ENCODE peak calls at places on chromosomes 2 and 18, in nine cellular contexts. One of them, this sample, is unnamed.

GRCh38 chr18:12657849-12658829 is at the start of gene SPIRE1:
- DNase-seq in transverse colon: peak
- DNase-seq in A549: peak
- DNase-seq in lower lobe of right lung: peak
- DNase-seq in mucosa of descending colon: peak
- DNase-seq in colonic mucosa: peak
- DNase-seq in astrocyte of the spinal cord: peak
- DNase-seq in choroid plexus epithelial cell: peak
- DNase-seq in MM.1S: peak
- DNase-seq in this sample: no peak

GRCh38 chr2:20188851-20189250 is 36.1 kb downstream of the SDC1 start:
- DNase-seq in mucosa of descending colon: no peak
- DNase-seq in transverse colon: no peak
- DNase-seq in MM.1S: no peak
- DNase-seq in lower lobe of right lung: no peak
- DNase-seq in colonic mucosa: no peak
- DNase-seq in choroid plexus epithelial cell: no peak
- DNase-seq in astrocyte of the spinal cord: no peak
- DNase-seq in A549: no peak
- DNase-seq in this sample: no peak

GRCh38 chr2:190458352-190459107 is 50.4 kb downstream of the MFSD6 start:
- DNase-seq in lower lobe of right lung: no peak
- DNase-seq in A549: no peak
- DNase-seq in MM.1S: no peak
- DNase-seq in transverse colon: no peak
- DNase-seq in astrocyte of the spinal cord: no peak
- DNase-seq in colonic mucosa: no peak
- DNase-seq in choroid plexus epithelial cell: no peak
- DNase-seq in mucosa of descending colon: no peak
- DNase-seq in this sample: no peak

GRCh38 chr18:11972371-11973174 is 8.7 kb upstream of the IMPA2 start:
- DNase-seq in colonic mucosa: no peak
- DNase-seq in transverse colon: no peak
- DNase-seq in MM.1S: no peak
- DNase-seq in A549: no peak
- DNase-seq in choroid plexus epithelial cell: no peak
- DNase-seq in mucosa of descending colon: no peak
- DNase-seq in astrocyte of the spinal cord: no peak
- DNase-seq in lower lobe of right lung: no peak
- DNase-seq in this sample: no peak

GRCh38 chr2:51812138-51812866 is 780.4 kb upstream of the NRXN1 start:
- DNase-seq in MM.1S: no peak
- DNase-seq in A549: no peak
- DNase-seq in choroid plexus epithelial cell: peak
- DNase-seq in transverse colon: no peak
- DNase-seq in mucosa of descending colon: no peak
- DNase-seq in lower lobe of right lung: no peak
- DNase-seq in colonic mucosa: no peak
- DNase-seq in astrocyte of the spinal cord: peak
- DNase-seq in this sample: no peak

GRCh38 chr2:33342705-33343104 is 133.7 kb upstream of the RASGRP3 start:
- DNase-seq in mucosa of descending colon: no peak
- DNase-seq in lower lobe of right lung: no peak
- DNase-seq in transverse colon: no peak
- DNase-seq in choroid plexus epithelial cell: no peak
- DNase-seq in astrocyte of the spinal cord: no peak
- DNase-seq in A549: no peak
- DNase-seq in MM.1S: no peak
- DNase-seq in colonic mucosa: no peak
- DNase-seq in this sample: no peak

GRCh38 chr2:165810418-165810817 is 16.4 kb upstream of the GALNT3 start:
- DNase-seq in mucosa of descending colon: no peak
- DNase-seq in choroid plexus epithelial cell: no peak
- DNase-seq in MM.1S: no peak
- DNase-seq in transverse colon: no peak
- DNase-seq in A549: no peak
- DNase-seq in lower lobe of right lung: no peak
- DNase-seq in colonic mucosa: no peak
- DNase-seq in astrocyte of the spinal cord: no peak
- DNase-seq in this sample: no peak

GRCh38 chr2:233498126-233498525 is 68.5 kb downstream of the USP40 start:
- DNase-seq in lower lobe of right lung: no peak
- DNase-seq in transverse colon: no peak
- DNase-seq in astrocyte of the spinal cord: no peak
- DNase-seq in MM.1S: no peak
- DNase-seq in A549: no peak
- DNase-seq in mucosa of descending colon: no peak
- DNase-seq in colonic mucosa: no peak
- DNase-seq in choroid plexus epithelial cell: no peak
- DNase-seq in this sample: no peak

GRCh38 chr2:169961911-169962310 is 134.7 kb downstream of the UBR3 start:
- DNase-seq in colonic mucosa: no peak
- DNase-seq in choroid plexus epithelial cell: peak
- DNase-seq in A549: no peak
- DNase-seq in lower lobe of right lung: peak
- DNase-seq in mucosa of descending colon: no peak
- DNase-seq in MM.1S: no peak
- DNase-seq in transverse colon: no peak
- DNase-seq in astrocyte of the spinal cord: peak
- DNase-seq in this sample: peak

GRCh38 chr18:69400976-69401474 is 337 bp downstream of the DOK6 start:
- DNase-seq in A549: peak
- DNase-seq in choroid plexus epithelial cell: peak
- DNase-seq in astrocyte of the spinal cord: peak
- DNase-seq in mucosa of descending colon: peak
- DNase-seq in lower lobe of right lung: peak
- DNase-seq in transverse colon: peak
- DNase-seq in MM.1S: no peak
- DNase-seq in colonic mucosa: no peak
- DNase-seq in this sample: no peak

GRCh38 chr18:5874336-5874735 is 21.0 kb downstream of the TMEM200C start:
- DNase-seq in colonic mucosa: no peak
- DNase-seq in MM.1S: no peak
- DNase-seq in lower lobe of right lung: no peak
- DNase-seq in transverse colon: no peak
- DNase-seq in A549: no peak
- DNase-seq in choroid plexus epithelial cell: no peak
- DNase-seq in astrocyte of the spinal cord: no peak
- DNase-seq in mucosa of descending colon: no peak
- DNase-seq in this sample: no peak

DNA sequence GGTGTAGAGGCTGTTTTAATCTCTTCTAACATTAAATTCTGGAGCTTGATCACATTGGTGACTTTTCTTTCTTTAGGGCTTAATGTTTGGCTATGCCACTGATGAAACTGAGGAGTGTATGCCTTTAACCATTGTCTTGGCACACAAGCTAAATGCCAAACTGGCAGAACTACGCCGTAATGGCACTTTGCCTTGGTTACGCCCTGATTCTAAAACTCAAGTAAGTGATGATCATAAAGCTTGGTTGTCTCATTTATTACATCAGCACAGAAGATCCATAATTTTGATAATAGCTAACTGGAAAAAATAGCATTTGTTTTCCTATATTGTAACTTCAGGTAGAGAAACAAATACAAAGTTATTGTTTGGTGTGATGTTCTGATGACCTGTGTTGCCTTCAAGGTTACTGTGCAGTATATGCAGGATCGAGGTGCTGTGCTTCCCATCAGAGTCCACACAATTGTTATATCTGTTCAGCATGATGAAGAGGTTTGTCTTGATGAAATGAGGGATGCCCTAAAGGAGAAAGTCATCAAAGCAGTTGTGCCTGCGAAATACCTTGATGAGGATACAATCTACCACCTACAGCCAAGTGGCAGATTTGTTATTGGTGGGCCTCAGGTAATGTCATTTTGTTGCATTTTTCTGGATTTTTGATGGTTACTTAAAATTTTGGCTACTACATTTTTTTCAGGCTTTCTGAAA is 2.9 kb downstream of the MAT2A start:
- DNase-seq in transverse colon: peak
- DNase-seq in choroid plexus epithelial cell: no peak
- DNase-seq in MM.1S: no peak
- DNase-seq in astrocyte of the spinal cord: no peak
- DNase-seq in colonic mucosa: peak
- DNase-seq in A549: no peak
- DNase-seq in mucosa of descending colon: no peak
- DNase-seq in lower lobe of right lung: no peak
- DNase-seq in this sample: no peak
- H3K4me3 ChIP-seq in transverse colon: peak
- H3K4me3 ChIP-seq in choroid plexus epithelial cell: peak
- H3K4me3 ChIP-seq in MM.1S: no peak
- H3K4me3 ChIP-seq in astrocyte of the spinal cord: peak
- H3K4me3 ChIP-seq in colonic mucosa: peak
- H3K4me3 ChIP-seq in A549: peak
- H3K4me3 ChIP-seq in mucosa of descending colon: no peak
- H3K4me3 ChIP-seq in lower lobe of right lung: peak
- H3K4me3 ChIP-seq in this sample: peak

DNA sequence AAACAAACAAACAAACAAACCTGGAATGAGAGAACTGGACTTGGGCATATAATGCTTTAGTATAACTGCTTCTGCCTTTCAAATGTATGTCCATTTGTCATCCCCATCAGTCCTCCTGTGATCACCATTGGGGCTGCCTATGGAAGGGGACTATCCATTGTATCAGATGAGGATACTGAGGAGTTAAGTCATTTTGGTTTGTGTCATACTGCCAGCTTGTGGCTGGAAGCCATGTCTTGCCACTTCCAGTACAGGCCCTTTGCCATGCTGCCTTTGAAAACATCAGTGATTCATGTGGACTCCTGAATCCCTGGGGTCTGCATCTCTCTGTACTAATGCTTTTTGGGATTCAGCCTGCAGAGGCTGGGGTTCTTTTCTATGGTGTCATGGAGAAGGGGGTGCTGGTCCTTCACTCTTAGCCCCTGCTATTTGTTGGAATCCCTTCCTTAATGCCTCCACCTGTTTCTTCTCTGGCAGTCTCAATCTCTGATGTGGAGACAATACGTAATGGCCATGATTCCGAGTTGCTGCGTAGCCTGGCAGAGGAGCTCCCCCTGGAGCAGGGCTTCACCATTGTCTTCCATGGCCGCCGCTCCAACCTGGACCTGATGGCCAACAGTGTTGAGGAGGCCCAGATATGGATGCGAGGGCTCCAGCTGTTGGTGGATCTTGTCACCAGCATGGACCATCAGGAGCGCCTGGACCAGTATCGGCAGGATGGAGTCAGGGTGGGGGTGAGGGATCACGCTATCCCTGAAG is 10.6 kb downstream of the PLCD4 start:
- DNase-seq in MM.1S: no peak
- DNase-seq in mucosa of descending colon: no peak
- DNase-seq in A549: no peak
- DNase-seq in choroid plexus epithelial cell: no peak
- DNase-seq in lower lobe of right lung: no peak
- DNase-seq in astrocyte of the spinal cord: no peak
- DNase-seq in transverse colon: no peak
- DNase-seq in colonic mucosa: no peak
- DNase-seq in this sample: no peak
- TF ChIP-seq CTCF in MM.1S: peak
- TF ChIP-seq CTCF in mucosa of descending colon: no peak
- TF ChIP-seq CTCF in A549: no peak
- TF ChIP-seq CTCF in choroid plexus epithelial cell: no peak
- TF ChIP-seq CTCF in lower lobe of right lung: no peak
- TF ChIP-seq CTCF in astrocyte of the spinal cord: no peak
- TF ChIP-seq CTCF in transverse colon: no peak
- TF ChIP-seq CTCF in colonic mucosa: no peak
- TF ChIP-seq CTCF in this sample: peak

GRCh38 chr2:227482638-227483340 is 10.8 kb downstream of the AGFG1 start:
- DNase-seq in choroid plexus epithelial cell: no peak
- DNase-seq in colonic mucosa: no peak
- DNase-seq in MM.1S: peak
- DNase-seq in astrocyte of the spinal cord: no peak
- DNase-seq in transverse colon: no peak
- DNase-seq in lower lobe of right lung: no peak
- DNase-seq in A549: no peak
- DNase-seq in mucosa of descending colon: no peak
- DNase-seq in this sample: no peak
- H3K4me3 ChIP-seq in choroid plexus epithelial cell: no peak
- H3K4me3 ChIP-seq in colonic mucosa: no peak
- H3K4me3 ChIP-seq in MM.1S: no peak
- H3K4me3 ChIP-seq in astrocyte of the spinal cord: no peak
- H3K4me3 ChIP-seq in transverse colon: no peak
- H3K4me3 ChIP-seq in lower lobe of right lung: no peak
- H3K4me3 ChIP-seq in A549: no peak
- H3K4me3 ChIP-seq in mucosa of descending colon: no peak
- H3K4me3 ChIP-seq in this sample: no peak

GRCh38 chr2:239396881-239397681 is 3.7 kb downstream of the HDAC4 start:
- DNase-seq in A549: no peak
- DNase-seq in choroid plexus epithelial cell: peak
- DNase-seq in mucosa of descending colon: no peak
- DNase-seq in astrocyte of the spinal cord: no peak
- DNase-seq in MM.1S: no peak
- DNase-seq in lower lobe of right lung: peak
- DNase-seq in transverse colon: peak
- DNase-seq in colonic mucosa: no peak
- DNase-seq in this sample: no peak
- TF ChIP-seq CTCF in A549: no peak
- TF ChIP-seq CTCF in choroid plexus epithelial cell: peak
- TF ChIP-seq CTCF in mucosa of descending colon: no peak
- TF ChIP-seq CTCF in astrocyte of the spinal cord: no peak
- TF ChIP-seq CTCF in MM.1S: no peak
- TF ChIP-seq CTCF in lower lobe of right lung: no peak
- TF ChIP-seq CTCF in transverse colon: no peak
- TF ChIP-seq CTCF in colonic mucosa: no peak
- TF ChIP-seq CTCF in this sample: no peak

GRCh38 chr2:63874204-63875134 is 32.8 kb downstream of the UGP2 start:
- DNase-seq in choroid plexus epithelial cell: no peak
- DNase-seq in astrocyte of the spinal cord: no peak
- DNase-seq in colonic mucosa: no peak
- DNase-seq in lower lobe of right lung: no peak
- DNase-seq in MM.1S: no peak
- DNase-seq in mucosa of descending colon: no peak
- DNase-seq in transverse colon: no peak
- DNase-seq in A549: no peak
- DNase-seq in this sample: no peak

GRCh38 chr2:63875143-63875542 is 33.4 kb downstream of the UGP2 start:
- DNase-seq in mucosa of descending colon: no peak
- DNase-seq in astrocyte of the spinal cord: peak
- DNase-seq in transverse colon: no peak
- DNase-seq in MM.1S: no peak
- DNase-seq in A549: no peak
- DNase-seq in lower lobe of right lung: no peak
- DNase-seq in choroid plexus epithelial cell: no peak
- DNase-seq in colonic mucosa: no peak
- DNase-seq in this sample: no peak

GRCh38 chr2:63871864-63872263 is 30.2 kb downstream of the UGP2 start:
- DNase-seq in colonic mucosa: no peak
- DNase-seq in mucosa of descending colon: no peak
- DNase-seq in choroid plexus epithelial cell: peak
- DNase-seq in transverse colon: no peak
- DNase-seq in lower lobe of right lung: no peak
- DNase-seq in MM.1S: no peak
- DNase-seq in A549: no peak
- DNase-seq in astrocyte of the spinal cord: no peak
- DNase-seq in this sample: no peak

GRCh38 chr2:63872571-63873328 is 31.1 kb downstream of the UGP2 start:
- DNase-seq in colonic mucosa: no peak
- DNase-seq in choroid plexus epithelial cell: no peak
- DNase-seq in MM.1S: no peak
- DNase-seq in lower lobe of right lung: no peak
- DNase-seq in astrocyte of the spinal cord: no peak
- DNase-seq in A549: no peak
- DNase-seq in transverse colon: no peak
- DNase-seq in mucosa of descending colon: no peak
- DNase-seq in this sample: no peak

GRCh38 chr2:63870679-63871078 is 29.0 kb downstream of the UGP2 start:
- DNase-seq in choroid plexus epithelial cell: no peak
- DNase-seq in lower lobe of right lung: no peak
- DNase-seq in astrocyte of the spinal cord: no peak
- DNase-seq in A549: peak
- DNase-seq in transverse colon: no peak
- DNase-seq in colonic mucosa: no peak
- DNase-seq in MM.1S: no peak
- DNase-seq in mucosa of descending colon: no peak
- DNase-seq in this sample: no peak
- H3K4me3 ChIP-seq in choroid plexus epithelial cell: no peak
- H3K4me3 ChIP-seq in lower lobe of right lung: no peak
- H3K4me3 ChIP-seq in astrocyte of the spinal cord: no peak
- H3K4me3 ChIP-seq in A549: no peak
- H3K4me3 ChIP-seq in transverse colon: no peak
- H3K4me3 ChIP-seq in colonic mucosa: no peak
- H3K4me3 ChIP-seq in MM.1S: no peak
- H3K4me3 ChIP-seq in mucosa of descending colon: no peak
- H3K4me3 ChIP-seq in this sample: no peak